ENCODE peak calls at places on chromosomes 4 and X, in seven cellular contexts. B, K, I, M, X, Y and O are unnamed samples.

GRCh38 chr4:152778656-152779512 is 646 bp downstream of the TIGD4 start:
- DNase-seq in B (peak; percentile 14), K (no peak), I (no peak), M (no peak), X (peak; percentile 26), Y (no peak), O (no peak)

GRCh38 chrX:30888526-30889146 is 418 bp downstream of the TAB3 start:
- DNase-seq in B (no peak), K (no peak), I (no peak), M (no peak), X (peak; percentile 3), Y (peak; percentile 60), O (no peak)

GRCh38 chrX:96424007-96424406 is 260.6 kb upstream of the DIAPH2 start:
- DNase-seq in B (peak; percentile 47), K (no peak), I (no peak), M (no peak), X (no peak), Y (no peak), O (no peak)

GRCh38 chrX:96685205-96686099 is 810 bp downstream of the DIAPH2 start:
- DNase-seq in B (peak; percentile 28), K (peak; percentile 15), I (peak; percentile 18), M (no peak), X (peak; percentile 25), Y (peak; percentile 59), O (no peak)

GRCh38 chr4:183132081-183132480 is 33.0 kb downstream of the WWC2 start:
- DNase-seq in B (no peak), K (no peak), I (no peak), M (no peak), X (no peak), Y (no peak), O (no peak)

GRCh38 chrX:56726609-56727008 is 2.4 kb upstream of the NBDY start:
- DNase-seq in B (peak; percentile 44), K (peak; percentile 6), I (no peak), M (no peak), X (peak; percentile 50), Y (no peak), O (peak; percentile 7)

GRCh38 chr4:44869222-44869882 is 143.0 kb upstream of the GNPDA2 start:
- DNase-seq in B (no peak), K (no peak), I (no peak), M (no peak), X (no peak), Y (no peak), O (no peak)

GRCh38 chr4:183348706-183349659 is 26.8 kb upstream of the CLDN24 start:
- DNase-seq in B (peak; percentile 99), K (no peak), I (no peak), M (no peak), X (no peak), Y (no peak), O (no peak)

GRCh38 chrX:97685753-97686152 is 802.0 kb downstream of the RPA4 start:
- DNase-seq in B (peak; percentile 17), K (no peak), I (no peak), M (no peak), X (no peak), Y (no peak), O (no peak)

GRCh38 chrX:154738013-154738738 is 12.7 kb downstream of the GAB3 start:
- DNase-seq in B (peak; percentile 79), K (peak; percentile 68), I (no peak), M (no peak), X (no peak), Y (no peak), O (no peak)

GRCh38 chr4:145293658-145294057 is 113.3 kb upstream of the OTUD4 start:
- DNase-seq in B (no peak), K (no peak), I (no peak), M (no peak), X (no peak), Y (no peak), O (no peak)

GRCh38 chr4:38306482-38307071 is 346.4 kb downstream of the PTTG2 start:
- DNase-seq in B (no peak), K (no peak), I (no peak), M (no peak), X (no peak), Y (peak; percentile 76), O (no peak)

GRCh38 chr4:110586137-110586850 is 36.6 kb downstream of the PITX2 start:
- DNase-seq in B (peak; percentile 81), K (no peak), I (no peak), M (no peak), X (no peak), Y (no peak), O (peak; percentile 50)

GRCh38 chr4:15963001-15963451 is at the start of gene FGFBP2:
- DNase-seq in B (peak; percentile 42), K (peak; percentile 20), I (no peak), M (no peak), X (no peak), Y (no peak), O (peak; percentile 16)

GRCh38 chr4:29805245-29805644 is 914.9 kb upstream of the PCDH7 start:
- DNase-seq in B (no peak), K (no peak), I (no peak), M (no peak), X (no peak), Y (no peak), O (no peak)

GRCh38 chr4:107036602-107037151 is 564 bp upstream of the DKK2 start:
- DNase-seq in B (no peak), K (peak; percentile 3), I (no peak), M (no peak), X (no peak), Y (no peak), O (no peak)

GRCh38 chr4:37602454-37603069 is 83.6 kb downstream of the RELL1 start:
- DNase-seq in B (no peak), K (no peak), I (no peak), M (no peak), X (no peak), Y (no peak), O (no peak)

GRCh38 chrX:115952417-115953092 is 218.0 kb upstream of the AGTR2 start:
- DNase-seq in B (no peak), K (no peak), I (no peak), M (no peak), X (no peak), Y (no peak), O (no peak)

GRCh38 chr4:114642173-114642780 is 43.7 kb downstream of the UGT8 start:
- DNase-seq in B (no peak), K (no peak), I (no peak), M (peak; percentile 4), X (no peak), Y (no peak), O (no peak)

GRCh38 chrX:148043456-148043855 is 62.3 kb downstream of the FMR1NB start:
- DNase-seq in B (peak; percentile 71), K (no peak), I (no peak), M (no peak), X (no peak), Y (no peak), O (no peak)

GRCh38 chr4:80423553-80424224 is 88.2 kb downstream of the CFAP299 start:
- DNase-seq in B (peak; percentile 34), K (no peak), I (no peak), M (no peak), X (no peak), Y (no peak), O (no peak)

GRCh38 chr4:154739111-154739510 is 4.7 kb upstream of the LRAT start:
- DNase-seq in B (no peak), K (no peak), I (no peak), M (no peak), X (no peak), Y (no peak), O (no peak)

GRCh38 chrX:111615227-111615626 is 65.7 kb upstream of the ALG13 start:
- DNase-seq in B (no peak), K (no peak), I (no peak), M (no peak), X (no peak), Y (no peak), O (no peak)

GRCh38 chr4:85291226-85291625 is 183.7 kb upstream of the ARHGAP24 start:
- DNase-seq in B (no peak), K (no peak), I (no peak), M (no peak), X (no peak), Y (no peak), O (no peak)

GRCh38 chrX:147838465-147839131 is 73.1 kb upstream of the FMR1 start:
- DNase-seq in B (no peak), K (no peak), I (no peak), M (no peak), X (no peak), Y (no peak), O (no peak)

GRCh38 chr4:115315182-115315581 is 201.8 kb upstream of the NDST4 start:
- DNase-seq in B (no peak), K (no peak), I (no peak), M (no peak), X (no peak), Y (no peak), O (no peak)